ENCODE peak calls at places on chromosome 12, in seven cellular contexts. F is AG09309, C is right atrium auricular region, I is endodermal cell, H is epithelial cell of esophagus, D is uterus, V is thoracic aorta. B is an unnamed sample.

GRCh38 chr12:54612216-54612750 is 22.4 kb downstream of the LACRT start:
- DNase-seq in D (no peak), V (no peak), H (no peak), C (no peak), F (no peak), I (no peak), B (no peak)

GRCh38 chr12:32252199-32253073 is 145.8 kb downstream of the BICD1 start:
- DNase-seq in V (no peak), D (no peak), C (no peak), F (no peak), I (no peak), H (no peak), B (no peak)

GRCh38 chr12:99154264-99154982 is 493.1 kb upstream of the GARIN6 start:
- DNase-seq in H (no peak), I (peak; percentile 58), D (peak; percentile 15), V (peak; percentile 4), F (no peak), C (no peak), B (no peak)

GRCh38 chr12:50550530-50551223 is 45.9 kb downstream of the DIP2B start:
- DNase-seq in H (peak; percentile 92), D (peak; percentile 46), V (no peak), I (no peak), F (no peak), C (no peak), B (no peak)

GRCh38 chr12:65171073-65171472 is 1.7 kb downstream of the LEMD3 start:
- DNase-seq in C (no peak), H (peak; percentile 76), I (no peak), F (no peak), V (no peak), D (no peak), B (no peak)

GRCh38 chr12:132162508-132163031 is 18.3 kb downstream of the NOC4L start:
- DNase-seq in H (peak; percentile 22), C (no peak), D (no peak), V (no peak), F (peak; percentile 62), I (no peak), B (no peak)

GRCh38 chr12:125890983-125891382 is 825.7 kb downstream of the AACS start:
- DNase-seq in F (no peak), C (no peak), V (no peak), H (no peak), I (no peak), D (no peak), B (no peak)

GRCh38 chr12:65495233-65495632 is 216.8 kb downstream of the MSRB3 start:
- DNase-seq in I (no peak), H (peak; percentile 63), C (no peak), V (no peak), F (no peak), D (no peak), B (no peak)

GRCh38 chr12:123748661-123749060 is 13.4 kb upstream of the DNAH10 start:
- DNase-seq in F (no peak), I (no peak), D (no peak), H (peak; percentile 57), C (no peak), V (no peak), B (no peak)

GRCh38 chr12:95548539-95549391 is 2.5 kb downstream of the USP44 start:
- DNase-seq in V (no peak), F (no peak), I (peak; percentile 92), C (no peak), H (no peak), D (peak; percentile 61), B (no peak)

GRCh38 chr12:95218852-95219171 is 1.2 kb downstream of the VEZT start:
- DNase-seq in C (no peak), I (no peak), V (no peak), F (no peak), D (no peak), H (peak; percentile 63), B (no peak)

GRCh38 chr12:6326316-6326959 is 15.4 kb downstream of the TNFRSF1A start:
- DNase-seq in H (no peak), V (no peak), D (peak; percentile 86), I (peak; percentile 93), C (peak; percentile 81), F (no peak), B (no peak)

GRCh38 chr12:132355742-132356681 is 26.6 kb upstream of the GALNT9 start:
- DNase-seq in F (no peak), I (no peak), H (no peak), V (no peak), D (no peak), C (no peak), B (no peak)

GRCh38 chr12:88056571-88056970 is 27.4 kb upstream of the C12orf50 start:
- DNase-seq in F (no peak), V (no peak), H (no peak), I (no peak), D (no peak), C (no peak), B (no peak)

GRCh38 chr12:96416033-96416790 is 16.0 kb upstream of the CDK17 start:
- DNase-seq in H (peak; percentile 97), C (no peak), I (no peak), D (no peak), V (no peak), F (peak; percentile 86), B (no peak)

GRCh38 chr12:130818381-130819247 is 20.4 kb downstream of the STX2 start:
- DNase-seq in C (no peak), I (peak; percentile 98), F (no peak), V (no peak), D (peak; percentile 41), H (peak; percentile 83), B (no peak)
- TF ChIP-seq CTCF in C (peak; percentile 98), I (peak; percentile 99), F (peak; percentile 48), V (peak; percentile 86), D (peak; percentile 61), H (peak; percentile 53), B (peak; percentile 61)

GRCh38 chr12:67068773-67069450 is 200.2 kb upstream of the CAND1 start:
- DNase-seq in D (peak; percentile 27), C (no peak), H (peak; percentile 77), I (peak; percentile 93), F (no peak), V (no peak), B (no peak)
- H3K4me3 ChIP-seq in D (peak overlapping the region; percentile 38), C (peak overlapping the region; percentile 67), H (peak overlapping the region; percentile 64), I (peak overlapping the region; percentile 90), F (peak overlapping the region; percentile 42), V (peak overlapping the region; percentile 77), B (peak overlapping the region; percentile 67)

GRCh38 chr12:53476769-53477209 is 22.5 kb downstream of the MAP3K12 start:
- DNase-seq in C (no peak), F (no peak), H (no peak), I (peak; percentile 70), V (no peak), D (no peak), B (no peak)
- TF ChIP-seq CTCF in C (peak; percentile 37), F (peak; percentile 27), H (no peak), I (peak; percentile 69), V (no peak), D (no peak), B (peak; percentile 38)

DNA sequence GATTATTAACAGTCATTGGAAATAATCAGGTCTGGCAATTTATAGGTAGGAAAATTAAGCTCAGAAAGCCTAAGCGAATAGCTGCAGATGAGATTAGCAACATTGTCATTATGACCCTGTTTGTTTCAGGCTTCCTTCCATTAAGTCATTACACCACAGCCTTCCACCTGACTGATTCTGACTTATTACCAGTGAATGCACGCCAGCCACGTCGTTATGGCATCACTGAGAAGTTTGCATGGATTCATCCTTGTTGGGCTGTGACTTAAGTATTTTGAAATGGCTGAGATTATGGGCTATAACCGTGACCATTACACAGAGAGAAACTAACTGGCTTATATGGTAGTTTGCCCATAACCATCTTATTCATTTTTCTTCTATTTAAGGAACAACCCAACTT is 18.6 kb downstream of the RASSF8 start:
- DNase-seq in D (peak; percentile 84), I (no peak), H (peak; percentile 10), C (no peak), V (no peak), F (peak; percentile 74), B (peak; percentile 93)
- H3K4me3 ChIP-seq in D (peak overlapping the region; percentile 11), I (no peak overlapping the region), H (no peak overlapping the region), C (no peak overlapping the region), V (no peak overlapping the region), F (no peak overlapping the region), B (peak overlapping the region; percentile 23)

GRCh38 chr12:42104784-42105183 is 39.9 kb downstream of the GXYLT1 start:
- DNase-seq in I (no peak), V (no peak), C (no peak), H (no peak), F (no peak), D (no peak), B (no peak)

GRCh38 chr12:42103155-42103554 is 41.5 kb downstream of the GXYLT1 start:
- DNase-seq in F (no peak), C (no peak), I (no peak), H (no peak), D (no peak), V (no peak), B (no peak)

GRCh38 chr12:42102720-42103119 is 42.0 kb downstream of the GXYLT1 start:
- DNase-seq in V (no peak), F (no peak), C (no peak), H (no peak), D (no peak), I (no peak), B (no peak)

GRCh38 chr12:42099433-42099832 is 45.2 kb downstream of the GXYLT1 start:
- DNase-seq in F (no peak), V (no peak), C (no peak), I (no peak), H (peak; percentile 75), D (no peak), B (no peak)

GRCh38 chr12:42104087-42104486 is 40.6 kb downstream of the GXYLT1 start:
- DNase-seq in H (no peak), I (no peak), F (no peak), D (no peak), V (no peak), C (no peak), B (no peak)
- TF ChIP-seq CTCF in H (no peak), I (no peak), F (peak; percentile 15), D (no peak), V (no peak), C (peak; percentile 13), B (peak; percentile 30)

GRCh38 chr12:106986625-106987389 is at the start of gene MTERF2:
- DNase-seq in H (peak; percentile 94), D (peak; percentile 92), I (peak; percentile 100), C (peak; percentile 97), V (peak; percentile 75), F (peak; percentile 66), B (peak; percentile 81)

GRCh38 chr12:106985479-106985878 is 1.5 kb downstream of the MTERF2 start:
- DNase-seq in H (no peak), I (no peak), D (no peak), F (no peak), V (no peak), C (no peak), B (no peak)

GRCh38 chr12:106984588-106985137 is 2.3 kb downstream of the MTERF2 start:
- DNase-seq in I (no peak), C (no peak), D (no peak), F (no peak), V (no peak), H (no peak), B (no peak)

GRCh38 chr12:106986135-106986534 is 811 bp downstream of the MTERF2 start:
- DNase-seq in D (no peak), F (no peak), H (no peak), V (no peak), I (no peak), C (no peak), B (no peak)

DNA sequence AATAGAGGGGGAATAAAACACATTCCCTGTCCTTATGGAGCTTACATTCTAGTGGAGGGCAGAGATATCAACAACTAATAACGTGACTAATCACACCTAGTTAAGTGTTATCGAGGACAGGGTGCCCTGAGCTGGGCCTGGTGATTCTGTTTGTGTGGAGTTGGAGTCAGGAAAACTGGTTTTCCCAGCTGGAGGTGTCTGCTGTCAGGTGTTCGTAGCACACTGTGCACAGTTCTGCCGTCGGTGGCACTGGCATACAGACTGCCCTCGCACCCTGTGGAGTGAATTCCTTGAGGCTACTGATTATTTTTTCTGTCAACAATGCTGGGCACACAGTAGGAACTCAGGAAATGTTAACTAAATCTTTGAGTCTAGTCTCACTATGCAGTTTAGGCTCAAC is 900 bp upstream of the MTERF2 start:
- DNase-seq in V (no peak), D (no peak), C (no peak), I (peak; percentile 70), H (peak; percentile 39), F (no peak), B (no peak)
- H3K4me3 ChIP-seq in V (peak overlapping the region; percentile 74), D (no peak overlapping the region), C (peak overlapping the region; percentile 66), I (peak overlapping the region; percentile 98), H (no peak overlapping the region), F (no peak overlapping the region), B (no peak overlapping the region)

B was measured in retinal pigment epithelial cell.